ENCODE peak calls at places on chromosomes 16 and 17, in eight cellular contexts. I is tibial nerve; F is HAP-1; N is pons; J is stimulated activated CD8-positive, alpha-beta memory T cell treated with anti-CD3 and anti-CD28 coated beads, Interleukin-4, amount 100 ng/mL, for 4 hours; P is AG09309; U is B cell; H is KBM-7. M is an unnamed sample.

GRCh38 chr17:82310877-82311276 is 6.5 kb downstream of the CD7 start:
- DNase-seq in I (no peak), F (no peak), N (no peak), J (no peak), P (no peak), U (no peak), H (no peak), M (no peak)

GRCh38 chr16:88633684-88634140 is 4.7 kb upstream of the IL17C start:
- DNase-seq in I (no peak), F (no peak), N (peak), J (peak), P (no peak), U (no peak), H (no peak), M (no peak)

GRCh38 chr17:16915752-16916556 is 56.0 kb downstream of the TNFRSF13B start:
- DNase-seq in I (no peak), F (no peak), N (peak), J (no peak), P (no peak), U (peak), H (peak), M (no peak)

GRCh38 chr17:13025687-13026086 is 7.9 kb upstream of the ELAC2 start:
- DNase-seq in I (no peak), F (no peak), N (no peak), J (no peak), P (no peak), U (no peak), H (no peak), M (no peak)

GRCh38 chr17:1029912-1030656 is 33.2 kb downstream of the TIMM22 start:
- DNase-seq in I (no peak), F (no peak), N (no peak), J (no peak), P (no peak), U (no peak), H (no peak), M (no peak)

GRCh38 chr17:80831481-80831880 is 160.2 kb upstream of the CHMP6 start:
- DNase-seq in I (no peak), F (no peak), N (no peak), J (no peak), P (no peak), U (no peak), H (no peak), M (no peak)

GRCh38 chr17:41428591-41429326 is 4.4 kb upstream of the KRT37 start:
- DNase-seq in I (no peak), F (peak), N (no peak), J (no peak), P (no peak), U (no peak), H (no peak), M (no peak)

GRCh38 chr16:4494746-4495490 is 18.7 kb downstream of the HMOX2 start:
- DNase-seq in I (no peak), F (peak), N (no peak), J (no peak), P (no peak), U (no peak), H (no peak), M (no peak)

GRCh38 chr16:83301966-83302365 is 505.8 kb upstream of the HSBP1 start:
- DNase-seq in I (no peak), F (no peak), N (no peak), J (no peak), P (no peak), U (no peak), H (no peak), M (no peak)

GRCh38 chr17:41392278-41392677 is 5.1 kb downstream of the KRT31 start:
- DNase-seq in I (no peak), F (no peak), N (no peak), J (no peak), P (no peak), U (no peak), H (no peak), M (no peak)

GRCh38 chr17:27489045-27489715 is 32.9 kb downstream of the KSR1 start:
- DNase-seq in I (peak), F (no peak), N (peak), J (no peak), P (peak), U (no peak), H (peak), M (no peak)

GRCh38 chr17:17535957-17536356 is 39.8 kb upstream of the RASD1 start:
- DNase-seq in I (no peak), F (no peak), N (peak), J (no peak), P (no peak), U (no peak), H (no peak), M (peak)

GRCh38 chr17:82917656-82918345 is 78.0 kb upstream of the ZNF750 start:
- DNase-seq in I (no peak), F (no peak), N (no peak), J (no peak), P (no peak), U (peak), H (peak), M (no peak)

GRCh38 chr16:19809121-19809635 is 75.5 kb downstream of the GPRC5B start:
- DNase-seq in I (no peak), F (no peak), N (peak), J (no peak), P (no peak), U (no peak), H (peak), M (no peak)

GRCh38 chr17:44738214-44738906 is 20.4 kb upstream of the ADAM11 start:
- DNase-seq in I (no peak), F (no peak), N (no peak), J (no peak), P (no peak), U (no peak), H (no peak), M (no peak)

GRCh38 chr17:80023261-80024205 is 12.1 kb downstream of the TBC1D16 start:
- DNase-seq in I (no peak), F (no peak), N (no peak), J (no peak), P (no peak), U (no peak), H (no peak), M (no peak)

M was measured in breast epithelium.